ENCODE peak calls at places on chromosomes 1 and 21, in five cellular contexts. J, Y, K, F and O are unnamed samples.

GRCh38 chr1:234475166-234475793 is 3.7 kb downstream of the TARBP1 start:
- DNase-seq in Y (no peak), F (peak; percentile 49), K (no peak), J (no peak), O (no peak)

GRCh38 chr1:58017641-58018040 is 528.9 kb downstream of the OMA1 start:
- DNase-seq in K (no peak), J (no peak), F (peak; percentile 1), Y (no peak), O (no peak)

GRCh38 chr21:33993286-33994231 is 78.0 kb upstream of the ATP5PO start:
- DNase-seq in Y (no peak), F (peak; percentile 79), J (no peak), K (no peak), O (no peak)

GRCh38 chr1:30982937-30983336 is 74.4 kb upstream of the SDC3 start:
- DNase-seq in J (peak; percentile 52), Y (no peak), F (peak; percentile 44), K (no peak), O (peak; percentile 43)

GRCh38 chr1:65235867-65236805 is 73.2 kb upstream of the DNAJC6 start:
- DNase-seq in Y (no peak), K (no peak), J (peak; percentile 37), F (peak; percentile 50), O (no peak)

GRCh38 chr1:234656070-234656875 is 46.3 kb upstream of the IRF2BP2 start:
- DNase-seq in F (peak; percentile 49), K (no peak), J (peak; percentile 6), Y (no peak), O (no peak)

GRCh38 chr1:37553598-37553926 is 531 bp downstream of the SNIP1 start:
- DNase-seq in F (no peak), K (no peak), Y (no peak), J (no peak), O (no peak)

GRCh38 chr1:78797108-78797781 is 147.6 kb downstream of the IFI44 start:
- DNase-seq in Y (no peak), F (no peak), J (no peak), K (no peak), O (no peak)

GRCh38 chr21:38351176-38351959 is 94.6 kb downstream of the KCNJ15 start:
- DNase-seq in K (no peak), Y (no peak), F (no peak), J (peak; percentile 16), O (no peak)

GRCh38 chr1:196732526-196732925 is 42.1 kb upstream of the CFHR3 start:
- DNase-seq in F (no peak), J (no peak), K (no peak), Y (no peak), O (no peak)

GRCh38 chr1:14593279-14593678 is 5.2 kb upstream of the KAZN start:
- DNase-seq in K (no peak), F (no peak), Y (no peak), J (no peak), O (no peak)

GRCh38 chr1:40709100-40709801 is 17.7 kb downstream of the NFYC start:
- DNase-seq in J (peak; percentile 97), F (peak; percentile 77), K (peak; percentile 67), Y (peak; percentile 59), O (peak; percentile 92)

GRCh38 chr1:24909388-24909898 is 20.6 kb downstream of the RUNX3 start:
- DNase-seq in J (peak; percentile 61), K (no peak), F (no peak), Y (peak; percentile 82), O (no peak)

GRCh38 chr1:185426761-185427698 is 110.0 kb upstream of the IVNS1ABP start:
- DNase-seq in K (no peak), J (no peak), Y (no peak), F (peak; percentile 11), O (peak; percentile 53)

GRCh38 chr1:178650950-178651461 is 74.0 kb upstream of the RALGPS2 start:
- DNase-seq in J (peak; percentile 71), K (no peak), F (no peak), Y (peak; percentile 62), O (no peak)

GRCh38 chr1:240508950-240509349 is 103.0 kb downstream of the GREM2 start:
- DNase-seq in Y (no peak), K (no peak), J (peak; percentile 42), F (no peak), O (no peak)

GRCh38 chr1:160863422-160864131 is 890 bp upstream of the CD244 start:
- DNase-seq in J (no peak), K (no peak), F (peak; percentile 55), Y (no peak), O (no peak)

GRCh38 chr21:26112127-26112742 is 58.3 kb downstream of the APP start:
- DNase-seq in K (no peak), J (no peak), Y (no peak), F (no peak), O (no peak)

GRCh38 chr1:92486251-92487077 is at the start of gene GFI1:
- DNase-seq in F (peak; percentile 97), K (no peak), J (no peak), Y (peak; percentile 72), O (no peak)

GRCh38 chr1:19036049-19036546 is 79.6 kb upstream of the IFFO2 start:
- DNase-seq in Y (no peak), F (no peak), K (no peak), J (no peak), O (peak; percentile 83)

GRCh38 chr1:211920141-211920572 is 89.6 kb upstream of the LPGAT1 start:
- DNase-seq in J (peak; percentile 69), K (no peak), Y (no peak), F (no peak), O (no peak)

GRCh38 chr1:46030074-46030870 is 102.2 kb downstream of the PIK3R3 start:
- DNase-seq in Y (no peak), K (no peak), J (no peak), F (no peak), O (no peak)

GRCh38 chr1:9413877-9414213 is 121.2 kb downstream of the SPSB1 start:
- DNase-seq in J (peak; percentile 77), K (no peak), F (no peak), Y (no peak), O (no peak)

GRCh38 chr1:150789396-150789795 is 18.7 kb downstream of the CTSK start:
- DNase-seq in F (no peak), J (no peak), Y (no peak), K (peak; percentile 41), O (peak; percentile 29)

GRCh38 chr1:241695454-241696171 is 43.5 kb downstream of the WDR64 start:
- DNase-seq in J (peak; percentile 49), K (no peak), F (no peak), Y (no peak), O (no peak)

GRCh38 chr1:145922266-145922665 is 3.7 kb upstream of the PEX11B start:
- DNase-seq in F (peak; percentile 30), Y (no peak), J (peak; percentile 24), K (no peak), O (no peak)

GRCh38 chr21:32605469-32605868 is 6.7 kb downstream of the CFAP298 start:
- DNase-seq in J (no peak), Y (no peak), F (no peak), K (no peak), O (peak; percentile 28)

GRCh38 chr1:17696417-17697301 is 58.5 kb upstream of the ACTL8 start:
- DNase-seq in F (no peak), J (peak; percentile 74), K (peak; percentile 51), Y (no peak), O (no peak)

GRCh38 chr1:218735436-218735835 is 390.3 kb downstream of the TGFB2 start:
- DNase-seq in Y (no peak), J (peak; percentile 90), F (no peak), K (peak; percentile 27), O (no peak)

GRCh38 chr1:84724128-84724860 is 34.0 kb upstream of the SSX2IP start:
- DNase-seq in K (no peak), Y (peak; percentile 48), J (no peak), F (peak; percentile 28), O (no peak)

DNA sequence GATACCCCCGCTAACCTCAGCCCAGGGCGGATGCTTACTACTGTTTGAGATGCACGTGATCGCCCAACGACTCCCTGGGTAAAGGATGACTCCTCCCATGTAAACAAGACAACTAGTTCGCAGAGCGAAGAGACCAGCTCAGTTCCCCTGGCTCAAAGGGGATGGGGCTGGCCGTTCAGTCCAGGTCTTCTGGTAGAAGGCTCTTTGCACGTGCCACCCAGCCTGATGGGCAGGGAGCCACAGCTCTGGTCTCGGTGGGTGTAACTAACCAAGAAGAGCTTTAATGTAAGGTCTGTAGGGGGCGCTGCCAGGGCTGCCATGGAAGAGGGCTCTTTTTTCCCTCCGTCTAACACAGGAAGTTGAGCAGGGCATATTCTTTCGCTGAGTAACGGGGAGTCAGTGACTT is 49.4 kb upstream of the PARP1 start:
- DNase-seq in F (peak; percentile 48), J (no peak), Y (no peak), K (no peak), O (no peak)
- TF ChIP-seq CTCF in F (peak; percentile 4), J (no peak), Y (peak; percentile 21), K (no peak), O (no peak)

GRCh38 chr1:110390692-110391232 is at the start of gene SLC16A4:
- DNase-seq in F (no peak), K (peak; percentile 35), J (peak; percentile 81), Y (no peak), O (no peak)
- H3K4me3 ChIP-seq in F (no peak within 1 kb of the TSS), K (peak within 1 kb of the TSS; percentile 28), J (peak within 1 kb of the TSS; percentile 43), Y (no peak within 1 kb of the TSS), O (no peak within 1 kb of the TSS)

DNA sequence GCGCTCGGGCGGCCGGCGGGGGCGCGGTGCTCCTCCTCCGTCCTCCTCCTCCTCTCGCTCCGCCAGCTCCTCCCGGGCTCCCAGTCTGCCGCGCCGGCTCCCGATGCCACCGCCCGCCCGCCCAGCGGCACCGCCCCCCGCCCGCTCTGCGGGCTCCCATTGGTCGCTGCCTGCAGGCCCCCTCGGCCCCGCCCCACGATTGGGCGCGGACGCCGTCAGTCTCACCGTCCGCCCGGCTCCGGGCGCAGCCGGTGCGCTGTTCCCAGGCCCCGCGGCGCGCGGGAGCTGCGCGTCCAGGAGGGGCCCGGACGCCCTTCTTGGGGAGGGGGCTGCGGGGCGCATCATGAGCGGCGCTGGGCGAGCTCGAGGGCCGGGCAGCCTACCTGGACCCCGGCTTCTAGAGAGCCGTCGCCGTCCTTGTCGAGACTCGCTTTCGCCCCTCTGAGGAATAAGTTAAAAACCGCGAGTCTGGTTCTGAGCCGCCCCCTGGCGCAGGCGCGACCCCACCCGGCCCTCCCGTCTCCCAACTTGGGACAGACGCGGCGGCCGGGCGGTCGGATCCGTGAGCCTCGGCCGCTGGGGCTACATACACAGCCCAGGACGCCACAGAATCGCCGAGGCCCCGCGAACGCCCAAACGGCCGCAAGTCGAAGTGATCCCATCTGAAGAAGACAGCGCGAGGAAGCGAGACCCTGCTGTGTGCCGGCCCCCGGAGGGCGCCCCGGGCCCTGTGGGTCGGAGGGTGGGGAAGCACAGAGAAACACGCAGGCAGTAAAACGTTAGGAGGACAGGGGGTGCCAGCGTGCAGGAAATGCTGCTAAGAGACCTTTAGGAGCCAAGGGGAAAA is at the start of gene SIPA1L2:
- DNase-seq in K (peak; percentile 93), J (peak; percentile 88), Y (peak; percentile 98), F (peak; percentile 89), O (peak; percentile 91)
- TF ChIP-seq POLR2A in K (no peak), J (no peak), Y (peak; percentile 73), F (no peak), O (no peak)

GRCh38 chr1:41900611-41901444 is 17.9 kb downstream of the HIVEP3 start:
- DNase-seq in Y (no peak), K (no peak), J (peak; percentile 59), F (no peak), O (no peak)
- TF ChIP-seq CTCF in Y (no peak), K (no peak), J (no peak), F (no peak), O (no peak)